ENCODE peak calls at places on chromosomes 12 and 14, in ten cellular contexts. M is uterus, E is NCI-H1092, U is left cardiac atrium, K is GM23248, A is renal cortical epithelial cell, N is retina, P is NCI-H345, Q is KBM-7, G is Calu3. V is an unnamed sample.

GRCh38 chr12:67068773-67069450 is 200.2 kb upstream of the CAND1 start:
- DNase-seq in U (peak; percentile 37), M (peak; percentile 27), Q (peak; percentile 40), K (peak; percentile 56), G (peak; percentile 85), N (peak; percentile 75), E (peak; percentile 48), A (no peak), P (peak; percentile 72), V (peak; percentile 56)

GRCh38 chr14:21106191-21106505 is 5.3 kb downstream of the TMEM253 start:
- DNase-seq in A (no peak), M (no peak), K (peak; percentile 88), N (no peak), P (no peak), Q (no peak), G (no peak), E (no peak), U (no peak), V (peak; percentile 69)

GRCh38 chr12:106753526-106753925 is 21.0 kb upstream of the RIC8B start:
- DNase-seq in G (no peak), U (no peak), K (no peak), A (no peak), P (peak; percentile 44), E (no peak), Q (no peak), N (no peak), M (no peak), V (peak; percentile 22)

GRCh38 chr12:68440068-68440581 is 108.0 kb upstream of the MDM1 start:
- DNase-seq in E (no peak), Q (no peak), N (no peak), P (no peak), A (peak; percentile 59), U (no peak), M (no peak), G (no peak), K (peak; percentile 65), V (peak; percentile 76)

GRCh38 chr12:40215977-40216376 is 8.8 kb upstream of the LRRK2 start:
- DNase-seq in A (peak; percentile 80), G (no peak), K (peak; percentile 61), M (no peak), N (no peak), Q (no peak), U (no peak), E (no peak), P (no peak), V (peak; percentile 80)

GRCh38 chr14:99079061-99079727 is 192.8 kb downstream of the BCL11B start:
- DNase-seq in P (no peak), G (no peak), M (no peak), N (no peak), Q (no peak), K (no peak), A (no peak), E (no peak), U (no peak), V (no peak)

GRCh38 chr12:64669270-64669842 is 59.1 kb downstream of the RASSF3 start:
- DNase-seq in G (peak; percentile 63), P (no peak), A (peak; percentile 63), K (no peak), U (peak; percentile 55), M (peak; percentile 46), N (no peak), E (no peak), Q (peak; percentile 83), V (peak; percentile 15)

GRCh38 chr12:116293687-116294463 is 16.4 kb upstream of the MED13L start:
- DNase-seq in K (no peak), N (no peak), M (no peak), E (no peak), P (no peak), Q (no peak), G (no peak), A (no peak), U (no peak), V (no peak)

GRCh38 chr12:85823436-85824179 is 12.6 kb downstream of the RASSF9 start:
- DNase-seq in M (no peak), A (peak; percentile 77), N (no peak), K (peak; percentile 83), E (no peak), G (peak; percentile 24), P (no peak), U (no peak), Q (no peak), V (peak; percentile 85)

GRCh38 chr14:77375164-77375950 is 1.5 kb downstream of the TMED8 start:
- DNase-seq in E (no peak), A (no peak), N (no peak), U (no peak), P (no peak), Q (peak; percentile 58), M (no peak), K (no peak), G (no peak), V (no peak)

GRCh38 chr12:19168634-19169033 is 39.1 kb downstream of the PLEKHA5 start:
- DNase-seq in U (no peak), G (no peak), M (no peak), Q (no peak), E (no peak), K (no peak), P (no peak), N (no peak), A (peak; percentile 63), V (no peak)

GRCh38 chr14:75084513-75084912 is 15.1 kb downstream of the ZC2HC1C start:
- DNase-seq in Q (no peak), E (no peak), N (no peak), K (no peak), A (peak; percentile 24), G (no peak), M (no peak), P (no peak), U (no peak), V (peak; percentile 38)

GRCh38 chr12:115871714-115872113 is 405.8 kb downstream of the MED13L start:
- DNase-seq in U (no peak), E (no peak), G (peak; percentile 29), P (peak; percentile 80), A (peak; percentile 2), M (no peak), N (peak; percentile 25), K (peak; percentile 50), Q (peak; percentile 64), V (peak; percentile 7)

GRCh38 chr12:115140981-115141380 is 457.0 kb upstream of the TBX3 start:
- DNase-seq in M (no peak), E (no peak), N (peak; percentile 30), G (no peak), K (no peak), A (no peak), Q (no peak), U (no peak), P (no peak), V (no peak)

GRCh38 chr12:19234171-19234704 is 104.7 kb downstream of the PLEKHA5 start:
- DNase-seq in K (peak; percentile 31), M (no peak), E (no peak), G (no peak), U (no peak), N (peak; percentile 23), Q (peak; percentile 54), A (peak; percentile 59), P (no peak), V (no peak)

GRCh38 chr12:124819525-124819924 is 44.1 kb downstream of the SCARB1 start:
- DNase-seq in G (no peak), U (no peak), K (no peak), Q (no peak), N (no peak), E (no peak), M (no peak), P (no peak), A (no peak), V (no peak)

GRCh38 chr12:122895290-122895689 is 634 bp downstream of the VPS37B start:
- DNase-seq in P (no peak), G (no peak), E (no peak), Q (no peak), U (no peak), K (peak; percentile 50), M (no peak), N (no peak), A (no peak), V (no peak)

GRCh38 chr14:87966816-87967215 is 26.2 kb downstream of the GALC start:
- DNase-seq in P (no peak), A (peak; percentile 20), N (no peak), E (no peak), M (no peak), G (no peak), Q (no peak), U (no peak), K (peak; percentile 30), V (peak; percentile 78)

GRCh38 chr14:41605550-41606248 is 977 bp upstream of the LRFN5 start:
- DNase-seq in M (peak; percentile 16), N (peak; percentile 88), E (peak; percentile 63), A (no peak), Q (no peak), G (no peak), P (peak; percentile 75), K (peak; percentile 55), U (peak; percentile 18), V (no peak)

GRCh38 chr12:116136340-116136739 is 141.2 kb downstream of the MED13L start:
- DNase-seq in Q (no peak), P (no peak), M (no peak), E (no peak), K (peak; percentile 77), N (no peak), A (no peak), G (no peak), U (no peak), V (no peak)

GRCh38 chr12:117441751-117442150 is 80.3 kb upstream of the NOS1 start:
- DNase-seq in E (no peak), G (peak; percentile 13), U (peak; percentile 73), N (no peak), A (peak; percentile 38), P (no peak), K (peak; percentile 57), Q (no peak), M (no peak), V (no peak)